ENCODE peak calls at places on chromosomes 1 and 21, in eight cellular contexts. B is Calu3, V is NCI-H1105 treated with DMSO at 0.1 percent for 48 hours, J is lower lobe of right lung, C is neural progenitor cell, G is EL, K is ecto neural progenitor cell, Q is SK-N-DZ. S is an unnamed sample.
A peak's percentile ranks its signal among the peaks of the same experiment; 100 is the strongest.

GRCh38 chr1:43329995-43330751 is 7.4 kb upstream of the MPL start:
- DNase-seq in C (no peak), V (no peak), Q (no peak), J (no peak), G (peak; percentile 90), B (peak; percentile 20), K (no peak), S (no peak)

GRCh38 chr1:199194862-199195261 is 556.0 kb downstream of the PTPRC start:
- DNase-seq in C (no peak), B (no peak), K (no peak), J (no peak), Q (no peak), V (no peak), G (no peak), S (no peak)

GRCh38 chr1:184889902-184890301 is 84.4 kb downstream of the NIBAN1 start:
- DNase-seq in G (peak; percentile 31), Q (no peak), B (no peak), J (no peak), V (no peak), K (no peak), C (peak; percentile 10), S (no peak)

GRCh38 chr1:240362826-240363225 is 249.1 kb downstream of the GREM2 start:
- DNase-seq in J (no peak), K (no peak), G (no peak), B (no peak), V (no peak), C (no peak), Q (no peak), S (no peak)

GRCh38 chr1:84972377-84972987 is 24.4 kb downstream of the MCOLN2 start:
- DNase-seq in C (no peak), K (no peak), G (peak; percentile 13), J (no peak), V (no peak), B (no peak), Q (no peak), S (no peak)

GRCh38 chr1:246795906-246796694 is 71.9 kb downstream of the SCCPDH start:
- DNase-seq in J (no peak), G (no peak), Q (no peak), K (no peak), V (no peak), C (no peak), B (no peak), S (no peak)

GRCh38 chr1:53069265-53069662 is 7.3 kb downstream of the PODN start:
- DNase-seq in G (no peak), C (no peak), J (peak; percentile 25), Q (no peak), K (no peak), B (no peak), V (no peak), S (no peak)

GRCh38 chr1:57586842-57587241 is 163.0 kb upstream of the DAB1 start:
- DNase-seq in Q (no peak), J (no peak), C (no peak), G (no peak), V (no peak), B (no peak), K (no peak), S (no peak)

GRCh38 chr1:113946668-113947387 is 17.7 kb downstream of the HIPK1 start:
- DNase-seq in Q (no peak), K (no peak), C (peak; percentile 50), J (no peak), V (no peak), G (no peak), B (no peak), S (no peak)

GRCh38 chr1:202656057-202656456 is 54.2 kb downstream of the SYT2 start:
- DNase-seq in J (no peak), C (peak; percentile 78), V (no peak), B (peak; percentile 33), Q (peak; percentile 51), K (peak; percentile 68), G (peak; percentile 23), S (peak; percentile 75)

GRCh38 chr21:45416619-45417018 is 11.7 kb downstream of the COL18A1 start:
- DNase-seq in B (no peak), C (no peak), G (no peak), Q (no peak), V (no peak), K (no peak), J (no peak), S (peak; percentile 13)

GRCh38 chr1:61980561-61980960 is 214.1 kb upstream of the L1TD1 start:
- DNase-seq in J (no peak), G (no peak), Q (no peak), C (peak; percentile 42), K (no peak), B (no peak), V (no peak), S (peak; percentile 20)

GRCh38 chr1:109975718-109976117 is 8.8 kb upstream of the AHCYL1 start:
- DNase-seq in G (peak; percentile 94), B (peak; percentile 35), Q (no peak), V (no peak), C (no peak), K (no peak), J (no peak), S (no peak)

GRCh38 chr1:162144853-162145252 is 75.4 kb downstream of the NOS1AP start:
- DNase-seq in Q (no peak), J (no peak), K (no peak), G (no peak), C (peak; percentile 56), B (no peak), V (no peak), S (no peak)

GRCh38 chr1:56473582-56474270 is 105.6 kb downstream of the PLPP3 start:
- DNase-seq in J (no peak), Q (no peak), G (peak; percentile 10), K (no peak), B (no peak), V (no peak), C (no peak), S (no peak)

GRCh38 chr21:41477641-41478318 is 30.2 kb downstream of the TMPRSS2 start:
- DNase-seq in V (no peak), C (peak; percentile 67), G (no peak), B (no peak), J (no peak), K (peak; percentile 59), Q (no peak), S (no peak)

S was measured in glutamatergic neuron.